ENCODE peak calls at places on chromosomes 11 and 22, in five cellular contexts. B is GF-D8; R is iPS-NIHi11; V is CD4-positive, alpha-beta T cell; H is HL-60. I is an unnamed sample.
A peak's percentile ranks its signal among the peaks of the same experiment; 100 is the strongest.

GRCh38 chr11:127875076-127875475 is 712.3 kb downstream of the ETS1 start:
- DNase-seq in B (no peak), R (no peak), V (no peak), H (no peak), I (no peak)

GRCh38 chr22:47695176-47695575 is 932.7 kb downstream of the TBC1D22A start:
- DNase-seq in B (no peak), R (no peak), V (no peak), H (no peak), I (peak; percentile 22)

GRCh38 chr22:29260601-29261315 is 7.0 kb downstream of the RHBDD3 start:
- DNase-seq in B (no peak), R (no peak), V (no peak), H (no peak), I (no peak)

GRCh38 chr11:117669062-117669461 is 128.0 kb downstream of the DSCAML1 start:
- DNase-seq in B (no peak), R (no peak), V (no peak), H (no peak), I (no peak)

GRCh38 chr22:42439821-42440674 is 7.8 kb upstream of the NFAM1 start:
- DNase-seq in B (no peak), R (no peak), V (no peak), H (no peak), I (no peak)

GRCh38 chr11:131914299-131914902 is 544.0 kb downstream of the NTM start:
- DNase-seq in B (no peak), R (no peak), V (no peak), H (no peak), I (no peak)

GRCh38 chr11:69446108-69446507 is 35.4 kb upstream of the LINC01488 start:
- DNase-seq in B (peak; percentile 90), R (no peak), V (no peak), H (peak; percentile 84), I (no peak)

GRCh38 chr11:115256326-115257197 is 247.7 kb downstream of the CADM1 start:
- DNase-seq in B (no peak), R (peak; percentile 27), V (no peak), H (no peak), I (no peak)

GRCh38 chr11:132072044-132072879 is 701.8 kb downstream of the NTM start:
- DNase-seq in B (no peak), R (peak; percentile 41), V (no peak), H (no peak), I (no peak)

GRCh38 chr11:88284306-88285057 is 53.1 kb downstream of the CTSC start:
- DNase-seq in B (no peak), R (no peak), V (no peak), H (no peak), I (no peak)

GRCh38 chr11:108496643-108497256 is 1.4 kb downstream of the POGLUT3 start:
- DNase-seq in B (no peak), R (no peak), V (no peak), H (no peak), I (no peak)

GRCh38 chr11:126840201-126840886 is 160.2 kb downstream of the KIRREL3 start:
- DNase-seq in B (no peak), R (no peak), V (no peak), H (no peak), I (no peak)

GRCh38 chr11:45650166-45651095 is 15.0 kb downstream of the CHST1 start:
- DNase-seq in B (no peak), R (no peak), V (no peak), H (no peak), I (peak; percentile 41)

GRCh38 chr11:65293909-65294381 is 20.7 kb upstream of the CDC42EP2 start:
- DNase-seq in B (no peak), R (no peak), V (no peak), H (no peak), I (no peak)

GRCh38 chr11:3156661-3157311 is 8.3 kb downstream of the OSBPL5 start:
- DNase-seq in B (no peak), R (no peak), V (no peak), H (peak; percentile 75), I (no peak)

GRCh38 chr11:74543991-74544390 is 48.4 kb upstream of the POLD3 start:
- DNase-seq in B (no peak), R (no peak), V (no peak), H (no peak), I (no peak)

GRCh38 chr22:48138855-48139254 is 1376.4 kb downstream of the TBC1D22A start:
- DNase-seq in B (no peak), R (no peak), V (no peak), H (no peak), I (no peak)

GRCh38 chr11:10666556-10666955 is 27.0 kb downstream of the IRAG1 start:
- DNase-seq in B (no peak), R (no peak), V (no peak), H (no peak), I (no peak)

GRCh38 chr11:1310772-1311468 is 1.5 kb upstream of the TOLLIP start:
- DNase-seq in B (peak; percentile 69), R (no peak), V (peak; percentile 54), H (no peak), I (no peak)

GRCh38 chr11:102237096-102237735 is 80.1 kb upstream of the BIRC3 start:
- DNase-seq in B (no peak), R (no peak), V (no peak), H (no peak), I (no peak)

GRCh38 chr11:76266269-76266668 is 60.0 kb upstream of the WNT11 start:
- DNase-seq in B (no peak), R (no peak), V (no peak), H (no peak), I (no peak)

GRCh38 chr11:72278911-72279310 is 34.9 kb upstream of the PHOX2A start:
- DNase-seq in B (no peak), R (no peak), V (no peak), H (no peak), I (no peak)

GRCh38 chr22:20396639-20397038 is 2.7 kb downstream of the ZNF74 start:
- DNase-seq in B (no peak), R (no peak), V (no peak), H (no peak), I (peak; percentile 12)

GRCh38 chr11:75351541-75352416 is at the start of gene ARRB1:
- DNase-seq in B (peak; percentile 92), R (peak; percentile 87), V (peak; percentile 61), H (peak; percentile 82), I (peak; percentile 79)

GRCh38 chr11:73995247-73995646 is 12.6 kb upstream of the UCP2 start:
- DNase-seq in B (peak; percentile 67), R (no peak), V (no peak), H (peak; percentile 23), I (no peak)

GRCh38 chr11:14347991-14348390 is 11.0 kb downstream of the RRAS2 start:
- DNase-seq in B (no peak), R (no peak), V (no peak), H (no peak), I (no peak)

GRCh38 chr11:10725114-10725906 is 25.7 kb upstream of the CTR9 start:
- DNase-seq in B (no peak), R (no peak), V (no peak), H (peak; percentile 83), I (no peak)

GRCh38 chr22:37552560-37553163 is 7.6 kb upstream of the CDC42EP1 start:
- DNase-seq in B (no peak), R (peak; percentile 66), V (no peak), H (no peak), I (peak; percentile 88)